ENCODE peak calls at places on chromosome 20, in five cellular contexts. M, Q, R, E and V are unnamed samples.

GRCh38 chr20:40930561-40930960 is 98.1 kb upstream of the TOP1 start:
- DNase-seq in M (no peak), Q (no peak), R (peak), E (no peak), V (no peak)

GRCh38 chr20:37416202-37417145 is 70.5 kb downstream of the SRC start:
- DNase-seq in M (no peak), Q (no peak), R (no peak), E (no peak), V (no peak)

GRCh38 chr20:43723735-43724134 is 3.1 kb downstream of the GTSF1L start:
- DNase-seq in M (no peak), Q (no peak), R (no peak), E (no peak), V (no peak)

GRCh38 chr20:53926428-53927028 is 143.9 kb downstream of the BCAS1 start:
- DNase-seq in M (no peak), Q (no peak), R (peak), E (peak), V (no peak)

GRCh38 chr20:43755390-43755789 is 28.6 kb upstream of the GTSF1L start:
- DNase-seq in M (no peak), Q (no peak), R (peak), E (no peak), V (no peak)

GRCh38 chr20:44071057-44071456 is 115.9 kb downstream of the JPH2 start:
- DNase-seq in M (no peak), Q (no peak), R (no peak), E (peak), V (no peak)

GRCh38 chr20:373171-373890 is 7.2 kb upstream of the TRIB3 start:
- DNase-seq in M (no peak), Q (peak), R (peak), E (no peak), V (no peak)

GRCh38 chr20:52859156-52859887 is 112.8 kb upstream of the TSHZ2 start:
- DNase-seq in M (no peak), Q (no peak), R (no peak), E (no peak), V (no peak)

GRCh38 chr20:50708845-50709555 is 17.7 kb upstream of the RIPOR3 start:
- DNase-seq in M (no peak), Q (no peak), R (no peak), E (no peak), V (no peak)

GRCh38 chr20:37804584-37805566 is 98.1 kb upstream of the VSTM2L start:
- DNase-seq in M (no peak), Q (no peak), R (no peak), E (peak), V (no peak)

GRCh38 chr20:54570561-54570960 is 95.2 kb downstream of the DOK5 start:
- DNase-seq in M (no peak), Q (no peak), R (no peak), E (no peak), V (no peak)

GRCh38 chr20:59087829-59088433 is 45.3 kb upstream of the PRELID3B start:
- DNase-seq in M (peak), Q (peak), R (peak), E (peak), V (peak)

GRCh38 chr20:22815584-22815983 is 219.5 kb upstream of the SSTR4 start:
- DNase-seq in M (no peak), Q (peak), R (no peak), E (no peak), V (no peak)

GRCh38 chr20:1830240-1830639 is 65.0 kb upstream of the SIRPA start:
- DNase-seq in M (no peak), Q (no peak), R (peak), E (peak), V (no peak)

GRCh38 chr20:61567204-61567603 is 315.1 kb downstream of the CDH4 start:
- DNase-seq in M (no peak), Q (no peak), R (no peak), E (no peak), V (no peak)

GRCh38 chr20:50967621-50968020 is 9.0 kb downstream of the MOCS3 start:
- DNase-seq in M (no peak), Q (no peak), R (no peak), E (no peak), V (no peak)

GRCh38 chr20:24060851-24061590 is 72.4 kb upstream of the GGTLC1 start:
- DNase-seq in M (no peak), Q (no peak), R (no peak), E (no peak), V (no peak)

GRCh38 chr20:1868856-1869255 is 26.4 kb upstream of the SIRPA start:
- DNase-seq in M (no peak), Q (no peak), R (peak), E (no peak), V (no peak)

GRCh38 chr20:1803216-1804128 is 91.7 kb upstream of the SIRPA start:
- DNase-seq in M (peak), Q (no peak), R (peak), E (peak), V (no peak)

GRCh38 chr20:32010666-32011065 is 428 bp downstream of the CCM2L start:
- DNase-seq in M (no peak), Q (no peak), R (no peak), E (no peak), V (no peak)

GRCh38 chr20:8540466-8540865 is 408.4 kb downstream of the PLCB1 start:
- DNase-seq in M (no peak), Q (no peak), R (no peak), E (no peak), V (no peak)

GRCh38 chr20:47535088-47535487 is 33.4 kb downstream of the NCOA3 start:
- DNase-seq in M (no peak), Q (peak), R (no peak), E (no peak), V (no peak)

GRCh38 chr20:47681977-47682812 is 103.1 kb downstream of the SULF2 start:
- DNase-seq in M (no peak), Q (no peak), R (peak), E (peak), V (no peak)

GRCh38 chr20:62411479-62412193 is 4.6 kb upstream of the CABLES2 start:
- DNase-seq in M (no peak), Q (no peak), R (no peak), E (no peak), V (no peak)

GRCh38 chr20:49872056-49872455 is 43.3 kb downstream of the SPATA2 start:
- DNase-seq in M (no peak), Q (no peak), R (no peak), E (no peak), V (no peak)